ENCODE peak calls at places on chromosomes 5 and 9, in seven cellular contexts. P is GM23338, A is cardiac muscle cell, M is neural progenitor cell, R is uterus, G is testis, E is Caco-2. Z is an unnamed sample.
A peak's percentile ranks its signal among the peaks of the same experiment; 100 is the strongest.

GRCh38 chr5:173454381-173454763 is 126.2 kb upstream of the STC2 start:
- DNase-seq in P (no peak), A (peak; percentile 19), M (no peak), R (no peak), G (no peak), E (no peak), Z (no peak)

GRCh38 chr5:181233436-181234115 is 10.1 kb downstream of the RACK1 start:
- DNase-seq in P (no peak), A (no peak), M (no peak), R (no peak), G (no peak), E (no peak), Z (no peak)

GRCh38 chr9:21993893-21994525 is at the start of gene CDKN2A:
- DNase-seq in P (peak; percentile 72), A (peak; percentile 48), M (peak; percentile 69), R (no peak), G (peak; percentile 61), E (peak; percentile 82), Z (no peak)

GRCh38 chr9:25129537-25129936 is 548.7 kb downstream of the TUSC1 start:
- DNase-seq in P (no peak), A (no peak), M (no peak), R (no peak), G (no peak), E (no peak), Z (no peak)

GRCh38 chr9:122265265-122265900 is 701 bp downstream of the MRRF start:
- DNase-seq in P (peak; percentile 44), A (peak; percentile 19), M (no peak), R (no peak), G (no peak), E (peak; percentile 49), Z (no peak)

GRCh38 chr5:113325054-113325453 is 109.7 kb downstream of the TSSK1B start:
- DNase-seq in P (no peak), A (no peak), M (no peak), R (no peak), G (no peak), E (no peak), Z (no peak)

GRCh38 chr5:115963566-115963965 is 1.3 kb downstream of the LVRN start:
- DNase-seq in P (peak; percentile 68), A (no peak), M (peak; percentile 33), R (no peak), G (peak; percentile 25), E (no peak), Z (no peak)

GRCh38 chr5:179228341-179229121 is 116.7 kb downstream of the ADAMTS2 start:
- DNase-seq in P (no peak), A (no peak), M (peak; percentile 49), R (no peak), G (no peak), E (peak; percentile 37), Z (peak; percentile 53)

GRCh38 chr5:20286512-20286911 is 298.5 kb upstream of the CDH18 start:
- DNase-seq in P (no peak), A (peak; percentile 65), M (no peak), R (no peak), G (no peak), E (no peak), Z (no peak)

GRCh38 chr5:217860-218456 is at the start of the genes CCDC127 and SDHA:
- DNase-seq in P (peak; percentile 94), A (peak; percentile 94), M (peak; percentile 98), R (peak; percentile 96), G (peak; percentile 96), E (peak; percentile 94), Z (peak; percentile 98)

GRCh38 chr5:220008-220407 is 1.9 kb downstream of the SDHA start:
- DNase-seq in P (no peak), A (no peak), M (no peak), R (no peak), G (no peak), E (no peak), Z (no peak)

GRCh38 chr5:213803-214395 is 4.1 kb downstream of the CCDC127 start:
- DNase-seq in P (no peak), A (no peak), M (no peak), R (no peak), G (no peak), E (no peak), Z (no peak)

GRCh38 chr5:219492-219891 is 1.4 kb downstream of the SDHA start:
- DNase-seq in P (no peak), A (peak; percentile 40), M (peak; percentile 57), R (no peak), G (peak; percentile 40), E (no peak), Z (no peak)

DNA sequence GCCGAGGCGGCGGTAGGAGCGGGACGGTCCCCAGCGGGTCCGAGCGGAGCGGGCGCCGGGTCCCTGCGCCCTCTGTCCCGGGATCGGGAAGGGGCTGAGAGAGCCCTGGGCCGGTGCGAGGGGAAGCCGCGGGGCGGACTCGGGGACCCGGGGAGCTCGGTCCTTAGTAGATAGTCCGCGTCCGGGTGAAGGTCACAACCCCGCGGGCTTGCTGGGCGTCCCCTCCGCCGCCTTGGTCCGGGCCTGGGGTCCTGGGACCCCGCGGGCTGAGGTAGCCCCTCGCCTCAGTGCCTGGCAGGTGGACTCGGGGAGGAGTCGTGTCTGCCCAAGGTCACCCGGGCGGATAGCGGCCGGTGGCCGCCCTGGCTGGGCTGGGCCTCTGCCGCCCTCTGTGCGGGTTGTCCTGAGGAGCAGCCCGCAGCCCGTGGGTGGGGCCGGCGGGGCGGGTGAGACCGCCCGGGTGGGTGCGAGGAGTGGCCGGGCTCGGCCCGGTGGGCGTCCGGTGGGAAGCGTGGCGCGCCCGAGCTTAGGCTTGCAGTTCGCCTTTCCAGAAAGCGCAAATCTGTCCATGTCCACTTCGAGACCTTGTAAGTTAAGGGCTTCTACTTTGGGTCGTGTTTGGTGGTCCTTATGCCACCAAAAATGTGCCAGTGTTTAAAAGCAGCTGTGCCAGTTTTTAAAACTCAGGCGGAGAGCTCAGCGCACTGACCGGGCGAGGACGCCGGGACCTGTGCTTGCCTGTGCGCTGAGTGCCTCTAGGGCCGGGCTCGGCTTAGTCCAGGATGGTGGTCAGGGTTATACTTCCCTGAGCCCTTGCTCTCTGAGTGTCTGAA is 553 bp downstream of the SDHA start:
- DNase-seq in P (peak; percentile 62), A (peak; percentile 51), M (peak; percentile 69), R (peak; percentile 33), G (peak; percentile 59), E (no peak), Z (no peak)
- TF ChIP-seq CTCF in P (no peak), A (no peak), M (no peak), R (no peak), G (no peak), E (no peak), Z (no peak)

DNA sequence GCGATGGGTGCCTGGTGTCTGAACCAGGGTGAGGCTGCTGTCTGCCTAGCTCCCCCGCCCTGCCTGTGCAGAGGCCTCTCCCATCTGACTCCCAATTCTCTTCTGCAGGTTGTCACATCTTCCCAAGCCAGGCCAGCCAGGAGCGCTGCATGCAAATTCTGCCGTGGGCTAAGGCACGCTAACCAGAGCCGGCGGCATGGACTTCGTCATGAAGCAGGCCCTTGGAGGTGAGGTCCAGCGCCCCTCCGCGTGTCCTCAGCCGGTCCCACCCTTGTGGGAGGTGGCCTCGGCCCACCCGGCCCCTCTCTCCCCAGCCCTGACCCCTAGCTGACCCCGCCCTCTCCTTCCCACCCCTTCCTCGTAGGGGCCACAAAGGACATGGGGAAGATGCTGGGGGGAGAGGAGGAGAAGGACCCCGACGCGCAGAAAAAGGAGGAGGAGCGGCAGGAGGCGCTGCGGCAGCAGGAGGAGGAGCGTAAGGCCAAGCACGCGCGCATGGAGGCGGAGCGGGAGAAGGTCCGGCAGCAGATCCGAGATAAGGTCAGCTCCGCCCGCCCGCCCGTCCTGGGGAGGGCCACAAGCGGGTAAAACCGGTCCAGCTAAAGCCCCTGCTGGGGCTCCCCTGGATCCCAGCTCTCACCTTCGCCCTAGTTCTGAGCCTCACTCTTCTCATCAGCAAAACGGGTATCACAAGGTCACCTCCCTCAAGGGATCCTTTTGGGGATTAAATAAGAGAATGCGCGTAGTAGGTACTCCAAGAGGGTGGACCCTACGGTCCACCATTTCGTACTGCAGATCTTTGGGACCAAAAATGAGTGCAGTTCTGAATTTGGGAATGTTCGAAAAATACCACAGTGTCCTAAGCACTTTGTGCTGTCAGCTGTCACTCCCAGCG is 7.4 kb downstream of the CPLX2 start:
- DNase-seq in P (peak; percentile 85), A (peak; percentile 9), M (peak; percentile 73), R (no peak), G (peak; percentile 42), E (no peak), Z (no peak)
- H3K4me1 ChIP-seq in P (peaks cover 20% of the 10 kb centered on the region), A (no peaks in the 10 kb centered on the region), M (peaks cover 16% of the 10 kb centered on the region), R (no peaks in the 10 kb centered on the region), G (no peaks in the 10 kb centered on the region), E (peaks cover 9% of the 10 kb centered on the region), Z (no peaks in the 10 kb centered on the region)

DNA sequence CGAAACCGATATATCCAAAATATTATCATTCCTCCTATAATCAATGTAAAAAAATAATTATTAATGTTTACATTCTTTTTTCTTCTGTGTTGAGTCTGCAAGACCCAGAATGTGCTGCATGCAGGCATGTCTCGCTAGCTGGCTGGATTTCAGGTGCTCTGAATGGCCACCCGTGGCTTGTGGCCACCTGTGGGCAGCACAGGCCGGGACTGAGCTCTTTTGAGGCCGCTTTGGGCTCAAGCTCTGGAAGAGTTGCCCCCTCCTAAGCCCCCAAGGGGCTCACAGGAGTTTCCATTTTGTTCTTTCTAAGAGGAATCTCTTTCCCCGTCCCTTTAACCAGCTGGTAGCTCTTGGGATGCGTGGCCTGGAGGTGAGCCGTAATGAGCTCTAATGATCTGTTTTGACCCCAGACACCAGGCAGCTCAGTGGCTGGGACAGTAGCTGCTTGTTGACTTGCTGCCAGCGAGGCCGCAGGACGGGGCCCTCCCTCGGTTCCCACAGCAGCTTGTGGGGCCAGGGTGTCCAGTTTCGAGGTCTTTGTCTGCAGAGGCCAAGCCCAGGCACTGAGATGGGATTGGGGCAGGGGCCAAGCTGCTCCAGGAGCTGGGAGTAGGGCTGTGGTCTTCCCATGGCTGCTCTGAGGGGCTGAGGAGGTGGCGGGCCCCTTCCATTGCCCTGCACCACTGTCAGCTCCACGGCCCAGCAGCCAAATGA is 20.8 kb downstream of the ASS1 start:
- DNase-seq in P (no peak), A (no peak), M (peak; percentile 88), R (no peak), G (no peak), E (no peak), Z (no peak)
- TF ChIP-seq CTCF in P (no peak), A (no peak), M (peak; percentile 15), R (no peak), G (no peak), E (no peak), Z (no peak)

GRCh38 chr9:134186471-134187109 is 22.2 kb upstream of the RNU6ATAC start:
- DNase-seq in P (no peak), A (no peak), M (no peak), R (no peak), G (peak; percentile 68), E (peak; percentile 24), Z (peak; percentile 68)
- H3K4me1 ChIP-seq in P (no peaks in the 10 kb centered on the region), A (peaks cover 8% of the 10 kb centered on the region), M (peaks cover 12% of the 10 kb centered on the region), R (peaks cover 8% of the 10 kb centered on the region), G (peaks cover 18% of the 10 kb centered on the region), E (no peaks in the 10 kb centered on the region), Z (peaks cover 16% of the 10 kb centered on the region)

DNA sequence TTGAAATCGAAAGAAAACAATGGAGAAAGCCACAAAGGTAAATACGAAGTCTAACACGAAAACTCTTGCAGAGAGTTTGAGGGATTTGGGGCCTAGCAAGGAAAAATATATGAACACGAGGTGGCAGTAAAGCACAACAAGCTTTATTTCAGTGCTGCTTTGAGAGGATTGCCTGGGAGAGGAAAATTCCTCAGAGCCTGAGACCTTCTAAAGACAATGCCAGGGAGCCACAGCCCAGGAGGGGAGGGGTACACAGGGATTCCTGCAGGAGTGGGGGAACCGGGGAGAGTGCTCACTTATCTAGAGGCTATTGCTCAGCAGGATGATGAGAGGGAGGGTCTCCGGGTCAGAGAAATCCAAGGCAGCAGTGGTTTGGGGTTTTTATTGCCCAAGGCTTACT is 134.9 kb upstream of the ADCY2 start:
- DNase-seq in P (peak; percentile 99), A (peak; percentile 1), M (peak; percentile 93), R (no peak), G (peak; percentile 34), E (peak; percentile 36), Z (no peak)
- TF ChIP-seq CTCF in P (peak; percentile 92), A (peak; percentile 4), M (peak; percentile 78), R (peak; percentile 16), G (peak; percentile 38), E (peak; percentile 58), Z (peak; percentile 10)